ENCODE peak calls at places on chromosomes 12 and 14, in four cellular contexts. One of them, this sample, is unnamed.

GRCh38 chr14:103886304-103887169 is 39.2 kb upstream of the PPP1R13B start:
- DNase-seq in GM23248: no peak
- DNase-seq in MM.1S: no peak
- DNase-seq in SK-N-SH: no peak
- DNase-seq in this sample: no peak

GRCh38 chr12:29230800-29231560 is 81.9 kb downstream of the FAR2 start:
- DNase-seq in SK-N-SH: no peak
- DNase-seq in GM23248: no peak
- DNase-seq in MM.1S: no peak
- DNase-seq in this sample: no peak

GRCh38 chr12:22083167-22083566 is 37.1 kb downstream of the CMAS start:
- DNase-seq in GM23248: peak; percentile 50
- DNase-seq in SK-N-SH: no peak
- DNase-seq in MM.1S: peak; percentile 48
- DNase-seq in this sample: peak; percentile 31

GRCh38 chr14:97276573-97276972 is 479.4 kb downstream of the VRK1 start:
- DNase-seq in SK-N-SH: no peak
- DNase-seq in GM23248: no peak
- DNase-seq in MM.1S: no peak
- DNase-seq in this sample: no peak

GRCh38 chr12:79891506-79892162 is 43.3 kb downstream of the PPP1R12A start:
- DNase-seq in GM23248: peak; percentile 27
- DNase-seq in SK-N-SH: no peak
- DNase-seq in MM.1S: no peak
- DNase-seq in this sample: no peak

GRCh38 chr12:104049278-104050257 is at the start of gene GLT8D2:
- DNase-seq in GM23248: peak; percentile 94
- DNase-seq in MM.1S: no peak
- DNase-seq in SK-N-SH: peak; percentile 70
- DNase-seq in this sample: no peak

GRCh38 chr12:76641073-76641472 is 81.5 kb upstream of the OSBPL8 start:
- DNase-seq in GM23248: no peak
- DNase-seq in MM.1S: no peak
- DNase-seq in SK-N-SH: no peak
- DNase-seq in this sample: no peak

GRCh38 chr12:90235642-90236041 is 527.0 kb upstream of the ATP2B1 start:
- DNase-seq in MM.1S: no peak
- DNase-seq in SK-N-SH: no peak
- DNase-seq in GM23248: peak; percentile 58
- DNase-seq in this sample: no peak

GRCh38 chr12:117606945-117607344 is 245.5 kb upstream of the NOS1 start:
- DNase-seq in GM23248: no peak
- DNase-seq in SK-N-SH: no peak
- DNase-seq in MM.1S: no peak
- DNase-seq in this sample: no peak

GRCh38 chr14:95523818-95524448 is 7.5 kb upstream of the SYNE3 start:
- DNase-seq in MM.1S: no peak
- DNase-seq in GM23248: peak; percentile 51
- DNase-seq in SK-N-SH: no peak
- DNase-seq in this sample: peak; percentile 31

GRCh38 chr12:20280515-20280914 is 87.8 kb upstream of the PDE3A start:
- DNase-seq in MM.1S: no peak
- DNase-seq in SK-N-SH: no peak
- DNase-seq in GM23248: peak; percentile 7
- DNase-seq in this sample: no peak

GRCh38 chr14:95496690-95497241 is 19.7 kb downstream of the SYNE3 start:
- DNase-seq in MM.1S: no peak
- DNase-seq in SK-N-SH: no peak
- DNase-seq in GM23248: no peak
- DNase-seq in this sample: no peak

GRCh38 chr14:61517861-61518802 is 177.2 kb upstream of the HIF1A start:
- DNase-seq in MM.1S: no peak
- DNase-seq in GM23248: no peak
- DNase-seq in SK-N-SH: no peak
- DNase-seq in this sample: no peak

GRCh38 chr12:28961948-28962384 is 187.1 kb upstream of the FAR2 start:
- DNase-seq in GM23248: no peak
- DNase-seq in MM.1S: peak; percentile 31
- DNase-seq in SK-N-SH: no peak
- DNase-seq in this sample: no peak

GRCh38 chr14:74981833-74982232 is 20.9 kb upstream of the EIF2B2 start:
- DNase-seq in SK-N-SH: no peak
- DNase-seq in GM23248: no peak
- DNase-seq in MM.1S: no peak
- DNase-seq in this sample: no peak

GRCh38 chr12:131136539-131136872 is 182.8 kb downstream of the ADGRD1 start:
- DNase-seq in GM23248: no peak
- DNase-seq in MM.1S: no peak
- DNase-seq in SK-N-SH: no peak
- DNase-seq in this sample: no peak

GRCh38 chr12:3020850-3021435 is 56.2 kb upstream of the TSPAN9 start:
- DNase-seq in MM.1S: no peak
- DNase-seq in SK-N-SH: no peak
- DNase-seq in GM23248: no peak
- DNase-seq in this sample: no peak

GRCh38 chr12:106583578-106584103 is 837 bp downstream of the RFX4 start:
- DNase-seq in MM.1S: no peak
- DNase-seq in GM23248: peak; percentile 41
- DNase-seq in SK-N-SH: peak; percentile 61
- DNase-seq in this sample: no peak

GRCh38 chr14:76267322-76268012 is 108.5 kb upstream of the ESRRB start:
- DNase-seq in SK-N-SH: peak; percentile 73
- DNase-seq in MM.1S: no peak
- DNase-seq in GM23248: peak; percentile 57
- DNase-seq in this sample: no peak

GRCh38 chr14:70718383-70719123 is 76.8 kb downstream of the TTC9 start:
- DNase-seq in GM23248: no peak
- DNase-seq in MM.1S: no peak
- DNase-seq in SK-N-SH: no peak
- DNase-seq in this sample: no peak

GRCh38 chr12:108699955-108700563 is 31.3 kb downstream of the CORO1C start:
- DNase-seq in SK-N-SH: no peak
- DNase-seq in GM23248: peak; percentile 38
- DNase-seq in MM.1S: no peak
- DNase-seq in this sample: no peak

GRCh38 chr12:132339856-132340255 is 10.5 kb upstream of the GALNT9 start:
- DNase-seq in MM.1S: no peak
- DNase-seq in SK-N-SH: no peak
- DNase-seq in GM23248: no peak
- DNase-seq in this sample: no peak

GRCh38 chr12:5213990-5214389 is 170.3 kb downstream of the KCNA5 start:
- DNase-seq in SK-N-SH: no peak
- DNase-seq in MM.1S: no peak
- DNase-seq in GM23248: no peak
- DNase-seq in this sample: no peak

GRCh38 chr12:4535871-4536270 is 2.8 kb upstream of the RAD51AP1 start:
- DNase-seq in GM23248: no peak
- DNase-seq in MM.1S: peak; percentile 53
- DNase-seq in SK-N-SH: no peak
- DNase-seq in this sample: peak; percentile 56

GRCh38 chr14:102255401-102256190 is 49.4 kb downstream of the MOK start:
- DNase-seq in GM23248: peak; percentile 74
- DNase-seq in SK-N-SH: no peak
- DNase-seq in MM.1S: no peak
- DNase-seq in this sample: no peak

GRCh38 chr12:111330800-111331752 is 37.8 kb downstream of the PHETA1 start:
- DNase-seq in SK-N-SH: no peak
- DNase-seq in MM.1S: peak; percentile 42
- DNase-seq in GM23248: peak; percentile 79
- DNase-seq in this sample: peak; percentile 61

GRCh38 chr14:62185078-62185477 is 422.9 kb downstream of the SNAPC1 start:
- DNase-seq in GM23248: no peak
- DNase-seq in MM.1S: no peak
- DNase-seq in SK-N-SH: no peak
- DNase-seq in this sample: no peak

GRCh38 chr14:104390941-104391901 is 188.3 kb upstream of the C14orf180 start:
- DNase-seq in GM23248: no peak
- DNase-seq in MM.1S: no peak
- DNase-seq in SK-N-SH: no peak
- DNase-seq in this sample: no peak

GRCh38 chr12:81759215-81759991 is at the start of gene PPFIA2:
- DNase-seq in GM23248: peak; percentile 42
- DNase-seq in SK-N-SH: peak; percentile 60
- DNase-seq in MM.1S: peak; percentile 52
- DNase-seq in this sample: no peak

GRCh38 chr12:128690641-128691040 is 133.1 kb downstream of the SLC15A4 start:
- DNase-seq in GM23248: no peak
- DNase-seq in SK-N-SH: no peak
- DNase-seq in MM.1S: no peak
- DNase-seq in this sample: no peak

GRCh38 chr12:93595336-93595735 is 22.9 kb downstream of the SOCS2 start:
- DNase-seq in SK-N-SH: no peak
- DNase-seq in MM.1S: no peak
- DNase-seq in GM23248: no peak
- DNase-seq in this sample: no peak

GRCh38 chr12:34399631-34400422 is 377.5 kb downstream of the ALG10 start:
- DNase-seq in SK-N-SH: peak; percentile 2
- DNase-seq in GM23248: no peak
- DNase-seq in MM.1S: no peak
- DNase-seq in this sample: no peak

GRCh38 chr12:77537648-77538047 is 293.0 kb upstream of the NAV3 start:
- DNase-seq in MM.1S: no peak
- DNase-seq in GM23248: peak; percentile 12
- DNase-seq in SK-N-SH: no peak
- DNase-seq in this sample: no peak

GRCh38 chr12:51639361-51639760 is 48.3 kb downstream of the SCN8A start:
- DNase-seq in SK-N-SH: no peak
- DNase-seq in GM23248: peak; percentile 49
- DNase-seq in MM.1S: no peak
- DNase-seq in this sample: no peak

GRCh38 chr14:68741839-68742470 is 50.9 kb downstream of the ZFP36L1 start:
- DNase-seq in MM.1S: no peak
- DNase-seq in SK-N-SH: no peak
- DNase-seq in GM23248: no peak
- DNase-seq in this sample: peak; percentile 87

GRCh38 chr12:122852336-122853275 is 17.3 kb downstream of the HIP1R start:
- DNase-seq in SK-N-SH: peak; percentile 90
- DNase-seq in MM.1S: no peak
- DNase-seq in GM23248: peak; percentile 63
- DNase-seq in this sample: no peak

GRCh38 chr14:61452452-61452851 is 131.1 kb downstream of the PRKCH start:
- DNase-seq in GM23248: no peak
- DNase-seq in MM.1S: no peak
- DNase-seq in SK-N-SH: no peak
- DNase-seq in this sample: no peak

GRCh38 chr14:102046337-102047278 is 40.2 kb downstream of the HSP90AA1 start:
- DNase-seq in GM23248: peak; percentile 51
- DNase-seq in SK-N-SH: peak; percentile 85
- DNase-seq in MM.1S: no peak
- DNase-seq in this sample: peak; percentile 45

GRCh38 chr12:286531-287300 is 24.1 kb upstream of the SLC6A13 start:
- DNase-seq in MM.1S: no peak
- DNase-seq in GM23248: no peak
- DNase-seq in SK-N-SH: no peak
- DNase-seq in this sample: no peak

GRCh38 chr12:51970904-51971646 is 19.6 kb downstream of the ACVR1B start:
- DNase-seq in MM.1S: peak; percentile 23
- DNase-seq in SK-N-SH: peak; percentile 57
- DNase-seq in GM23248: peak; percentile 42
- DNase-seq in this sample: peak; percentile 47

GRCh38 chr12:26318661-26319068 is 123.3 kb downstream of the SSPN start:
- DNase-seq in GM23248: peak; percentile 83
- DNase-seq in MM.1S: no peak
- DNase-seq in SK-N-SH: no peak
- DNase-seq in this sample: peak; percentile 74
- TF ChIP-seq EZH2phosphoT487 in GM23248: no peak
- TF ChIP-seq EZH2phosphoT487 in MM.1S: no peak
- TF ChIP-seq EZH2phosphoT487 in SK-N-SH: no peak
- TF ChIP-seq EZH2phosphoT487 in this sample: no peak

GRCh38 chr14:51430079-51430478 is 190.0 kb downstream of the TMX1 start:
- DNase-seq in GM23248: peak; percentile 8
- DNase-seq in MM.1S: no peak
- DNase-seq in SK-N-SH: no peak
- DNase-seq in this sample: no peak
- H3K27ac ChIP-seq in GM23248: peak overlapping the region; percentile 8
- H3K27ac ChIP-seq in MM.1S: no peak overlapping the region
- H3K27ac ChIP-seq in SK-N-SH: no peak overlapping the region
- H3K27ac ChIP-seq in this sample: no peak overlapping the region

DNA sequence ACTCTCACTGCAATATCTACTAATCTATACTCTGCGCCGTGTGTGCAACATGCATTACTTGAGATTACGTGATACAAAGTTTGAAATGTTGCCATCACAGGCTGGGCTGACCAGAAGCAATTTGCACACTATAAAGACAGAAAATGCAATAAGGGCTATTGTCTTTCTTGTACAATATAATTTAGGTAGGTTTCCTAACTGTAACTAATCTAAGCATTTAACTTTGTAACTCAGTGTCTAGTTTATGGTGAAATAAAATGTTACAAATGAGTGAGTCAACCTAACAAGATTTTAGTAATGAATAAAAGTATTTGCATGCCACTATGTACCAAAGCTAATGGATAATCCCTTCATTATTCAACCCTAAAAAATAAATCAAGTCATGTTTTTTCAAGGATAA is 57.8 kb downstream of the LRP6 start:
- DNase-seq in SK-N-SH: no peak
- DNase-seq in MM.1S: no peak
- DNase-seq in GM23248: peak; percentile 15
- DNase-seq in this sample: no peak
- H4K20me1 ChIP-seq in SK-N-SH: peaks cover 6% of the 10 kb centered on the region
- H4K20me1 ChIP-seq in MM.1S: no peaks in the 10 kb centered on the region
- H4K20me1 ChIP-seq in GM23248: peaks cover 14% of the 10 kb centered on the region
- H4K20me1 ChIP-seq in this sample: no peaks in the 10 kb centered on the region

GRCh38 chr14:23432102-23432925 is 3.1 kb downstream of the MYH7 start:
- DNase-seq in GM23248: no peak
- DNase-seq in SK-N-SH: no peak
- DNase-seq in MM.1S: no peak
- DNase-seq in this sample: no peak

GRCh38 chr14:23428686-23429495 is 6.6 kb downstream of the MYH7 start:
- DNase-seq in SK-N-SH: no peak
- DNase-seq in GM23248: no peak
- DNase-seq in MM.1S: no peak
- DNase-seq in this sample: no peak

GRCh38 chr14:23430016-23430732 is 5.3 kb downstream of the MYH7 start:
- DNase-seq in GM23248: no peak
- DNase-seq in MM.1S: no peak
- DNase-seq in SK-N-SH: no peak
- DNase-seq in this sample: no peak

GRCh38 chr14:23431486-23431885 is 4.0 kb downstream of the MYH7 start:
- DNase-seq in MM.1S: no peak
- DNase-seq in SK-N-SH: no peak
- DNase-seq in GM23248: no peak
- DNase-seq in this sample: no peak

GRCh38 chr14:23430733-23431105 is 4.7 kb downstream of the MYH7 start:
- DNase-seq in SK-N-SH: peak; percentile 49
- DNase-seq in GM23248: peak; percentile 49
- DNase-seq in MM.1S: no peak
- DNase-seq in this sample: no peak
- TF ChIP-seq EZH2phosphoT487 in SK-N-SH: no peak
- TF ChIP-seq EZH2phosphoT487 in GM23248: no peak
- TF ChIP-seq EZH2phosphoT487 in MM.1S: no peak
- TF ChIP-seq EZH2phosphoT487 in this sample: no peak

This sample was measured in OCI-LY7.